ENCODE peak calls at places on chromosomes 11 and 22, in nine cellular contexts. D is mammary epithelial cell; V is tibial artery; P is cardiac muscle cell; I is CD8-positive, alpha-beta T cell; J is mucosa of descending colon; K is PC-9; A is gastrocnemius medialis; O is SK-N-SH. E is an unnamed sample.

GRCh38 chr11:72588656-72589410 is 85.4 kb downstream of the PDE2A start:
- DNase-seq in D (no peak), V (no peak), P (no peak), I (no peak), J (no peak), K (no peak), A (no peak), O (no peak), E (no peak)

GRCh38 chr11:48020092-48020755 is 39.9 kb downstream of the PTPRJ start:
- DNase-seq in D (no peak), V (no peak), P (no peak), I (no peak), J (no peak), K (no peak), A (no peak), O (no peak), E (no peak)

GRCh38 chr22:35014812-35015211 is 51.1 kb upstream of the ISX start:
- DNase-seq in D (no peak), V (no peak), P (no peak), I (no peak), J (no peak), K (no peak), A (no peak), O (no peak), E (no peak)

GRCh38 chr11:24412722-24413121 is 84.1 kb upstream of the LUZP2 start:
- DNase-seq in D (no peak), V (no peak), P (peak; percentile 4), I (no peak), J (no peak), K (no peak), A (no peak), O (no peak), E (no peak)

GRCh38 chr11:70324354-70325115 is 54.0 kb downstream of the PPFIA1 start:
- DNase-seq in D (no peak), V (no peak), P (peak; percentile 40), I (no peak), J (no peak), K (no peak), A (no peak), O (no peak), E (no peak)

GRCh38 chr22:43876866-43877509 is 14.7 kb upstream of the SULT4A1 start:
- DNase-seq in D (no peak), V (no peak), P (no peak), I (no peak), J (no peak), K (no peak), A (no peak), O (no peak), E (peak; percentile 1)

GRCh38 chr22:21633481-21633880 is 921 bp downstream of the CCDC116 start:
- DNase-seq in D (peak; percentile 65), V (no peak), P (no peak), I (no peak), J (no peak), K (no peak), A (no peak), O (no peak), E (no peak)

GRCh38 chr11:6526411-6527135 is 29.5 kb downstream of the DNHD1 start:
- DNase-seq in D (no peak), V (no peak), P (no peak), I (no peak), J (no peak), K (no peak), A (no peak), O (no peak), E (no peak)

GRCh38 chr22:48660795-48661740 is 1166.6 kb downstream of the BRD1 start:
- DNase-seq in D (no peak), V (no peak), P (no peak), I (no peak), J (no peak), K (no peak), A (no peak), O (no peak), E (no peak)

GRCh38 chr22:44423556-44423955 is 74.5 kb downstream of the RTL6 start:
- DNase-seq in D (no peak), V (no peak), P (no peak), I (no peak), J (no peak), K (no peak), A (no peak), O (peak; percentile 3), E (no peak)

GRCh38 chr22:20998411-20999336 is 3.2 kb downstream of the THAP7 start:
- DNase-seq in D (no peak), V (no peak), P (no peak), I (no peak), J (no peak), K (no peak), A (no peak), O (no peak), E (no peak)

GRCh38 chr11:133548641-133549040 is 16.3 kb upstream of the OPCML start:
- DNase-seq in D (no peak), V (no peak), P (no peak), I (no peak), J (no peak), K (no peak), A (no peak), O (no peak), E (no peak)

GRCh38 chr22:43897751-43898261 is 6.0 kb upstream of the PNPLA5 start:
- DNase-seq in D (peak; percentile 59), V (no peak), P (no peak), I (no peak), J (no peak), K (peak; percentile 79), A (no peak), O (no peak), E (no peak)

GRCh38 chr22:37498289-37498909 is 12.2 kb upstream of the MFNG start:
- DNase-seq in D (no peak), V (no peak), P (peak; percentile 69), I (peak; percentile 62), J (peak; percentile 81), K (no peak), A (no peak), O (peak; percentile 90), E (peak; percentile 72)

GRCh38 chr22:31126128-31126868 is 3.5 kb downstream of the INPP5J start:
- DNase-seq in D (no peak), V (no peak), P (no peak), I (no peak), J (no peak), K (no peak), A (no peak), O (no peak), E (no peak)

GRCh38 chr11:96267490-96268010 is 75.4 kb downstream of the MAML2 start:
- DNase-seq in D (no peak), V (no peak), P (no peak), I (peak; percentile 22), J (no peak), K (peak; percentile 44), A (no peak), O (no peak), E (no peak)

GRCh38 chr22:38700271-38700788 is 413 bp downstream of the JOSD1 start:
- DNase-seq in D (peak; percentile 74), V (peak; percentile 63), P (no peak), I (no peak), J (peak; percentile 75), K (peak; percentile 56), A (no peak), O (peak; percentile 82), E (peak; percentile 83)

GRCh38 chr22:38699784-38700183 is 959 bp downstream of the JOSD1 start:
- DNase-seq in D (peak; percentile 54), V (no peak), P (no peak), I (no peak), J (no peak), K (peak; percentile 70), A (no peak), O (no peak), E (no peak)

GRCh38 chr22:38699143-38699542 is 1.6 kb downstream of the JOSD1 start:
- DNase-seq in D (no peak), V (no peak), P (no peak), I (no peak), J (no peak), K (no peak), A (no peak), O (no peak), E (no peak)

GRCh38 chr22:38698407-38699094 is 2.2 kb downstream of the JOSD1 start:
- DNase-seq in D (no peak), V (no peak), P (no peak), I (no peak), J (no peak), K (no peak), A (no peak), O (no peak), E (no peak)

GRCh38 chr22:38700789-38701628 is at the start of gene JOSD1:
- DNase-seq in D (peak; percentile 96), V (peak; percentile 91), P (peak; percentile 94), I (peak; percentile 97), J (peak; percentile 98), K (peak; percentile 87), A (peak; percentile 90), O (peak; percentile 91), E (peak; percentile 94)
- H3K4me1 ChIP-seq in D (peaks cover 44% of the 10 kb centered on the region), V (peaks cover 44% of the 10 kb centered on the region), P (peaks cover 26% of the 10 kb centered on the region), I (peaks cover 57% of the 10 kb centered on the region), J (peaks cover 47% of the 10 kb centered on the region), K (peaks cover 43% of the 10 kb centered on the region), A (peaks cover 46% of the 10 kb centered on the region), O (peaks cover 20% of the 10 kb centered on the region), E (peaks cover 6% of the 10 kb centered on the region)

GRCh38 chr11:46339816-46340215 is 7.4 kb upstream of the DGKZ start:
- DNase-seq in D (no peak), V (no peak), P (peak; percentile 51), I (no peak), J (no peak), K (no peak), A (no peak), O (no peak), E (no peak)
- TF ChIP-seq CTCF in D (no peak), V (no peak), P (no peak), I (no peak), J (no peak), K (no peak), A (no peak), O (no peak), E (no peak)

GRCh38 chr11:67280341-67280790 is 8.7 kb upstream of the ANKRD13D start:
- DNase-seq in D (no peak), V (peak; percentile 13), P (no peak), I (no peak), J (no peak), K (no peak), A (no peak), O (no peak), E (peak; percentile 4)
- H3K36me3 ChIP-seq in D (peaks cover 15% of the 10 kb centered on the region), V (peaks cover 63% of the 10 kb centered on the region), P (peaks cover 34% of the 10 kb centered on the region), I (peaks cover 57% of the 10 kb centered on the region), J (peaks cover 19% of the 10 kb centered on the region), K (peaks cover 4% of the 10 kb centered on the region), A (peaks cover 65% of the 10 kb centered on the region), O (peaks cover 58% of the 10 kb centered on the region), E (peaks cover 69% of the 10 kb centered on the region)

DNA sequence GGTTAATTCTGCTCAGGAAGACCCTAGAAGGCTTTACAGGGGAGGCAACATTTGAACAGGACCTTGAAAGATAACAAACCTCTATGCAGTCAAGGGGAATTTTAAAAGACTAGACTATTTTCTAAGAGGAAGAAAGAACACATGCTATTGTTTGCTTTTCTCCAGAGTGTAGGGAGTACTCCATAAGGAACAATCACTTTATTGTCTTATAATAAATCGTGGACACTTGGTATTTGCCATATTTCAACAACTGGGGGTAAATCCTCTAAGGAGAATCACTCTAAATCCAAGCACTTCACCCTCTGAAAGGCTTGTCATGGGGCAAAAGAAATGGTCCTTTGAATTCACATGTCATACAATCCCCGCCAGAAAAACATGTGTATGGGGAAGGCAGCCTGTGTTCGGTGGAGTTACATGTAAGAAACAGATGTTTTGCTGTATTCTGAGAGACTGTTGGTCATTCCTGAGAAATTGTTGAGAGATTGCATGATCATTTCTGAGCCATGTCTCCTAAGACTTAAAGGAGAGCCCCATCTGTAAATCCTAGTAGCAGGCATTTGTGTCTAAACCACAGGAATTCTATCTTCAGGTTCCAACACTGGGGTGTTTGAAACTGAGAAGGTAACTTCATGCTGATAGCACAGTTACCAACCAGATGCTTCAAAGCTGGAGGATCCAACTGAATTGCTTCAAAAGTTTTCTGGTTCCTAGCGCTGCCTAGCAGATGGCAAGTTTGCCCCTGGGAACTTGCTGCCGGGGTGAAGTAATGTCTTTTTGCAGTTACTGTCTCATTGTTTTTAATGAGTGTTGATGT is 66.8 kb downstream of the FZD4 start:
- DNase-seq in D (no peak), V (no peak), P (no peak), I (no peak), J (no peak), K (no peak), A (no peak), O (no peak), E (no peak)
- H3K4me1 ChIP-seq in D (no peaks in the 10 kb centered on the region), V (no peaks in the 10 kb centered on the region), P (no peaks in the 10 kb centered on the region), I (no peaks in the 10 kb centered on the region), J (no peaks in the 10 kb centered on the region), K (no peaks in the 10 kb centered on the region), A (no peaks in the 10 kb centered on the region), O (peaks cover 8% of the 10 kb centered on the region), E (no peaks in the 10 kb centered on the region)